ENCODE peak calls at places on chromosome 9, in seven cellular contexts. U is GM23248, K is aorta, W is BJ, T is A549, F is heart right ventricle, O is fibroblast of pulmonary artery. D is an unnamed sample.

GRCh38 chr9:114911167-114911821 is 19.1 kb downstream of the TNFSF8 start:
- DNase-seq in O (peak; percentile 67), W (no peak), F (no peak), K (no peak), U (peak; percentile 69), T (peak; percentile 83), D (peak; percentile 75)

GRCh38 chr9:71353723-71354122 is 232.3 kb upstream of the TRPM3 start:
- DNase-seq in W (peak; percentile 76), O (no peak), F (no peak), K (no peak), U (peak; percentile 84), T (no peak), D (no peak)

GRCh38 chr9:15240927-15241326 is 66.1 kb downstream of the TTC39B start:
- DNase-seq in O (no peak), W (no peak), F (no peak), T (no peak), U (no peak), K (no peak), D (no peak)

GRCh38 chr9:99818439-99818992 is 3.2 kb upstream of the NR4A3 start:
- DNase-seq in F (no peak), W (no peak), K (no peak), U (peak; percentile 17), O (no peak), T (no peak), D (no peak)

GRCh38 chr9:89054865-89055495 is 63.7 kb downstream of the S1PR3 start:
- DNase-seq in F (no peak), T (no peak), W (no peak), O (no peak), K (no peak), U (no peak), D (no peak)

GRCh38 chr9:70979971-70980370 is 141.4 kb downstream of the TRPM3 start:
- DNase-seq in W (no peak), F (no peak), U (peak; percentile 50), T (no peak), K (no peak), O (peak; percentile 15), D (peak; percentile 44)

GRCh38 chr9:133727876-133728441 is 10.2 kb downstream of the SARDH start:
- DNase-seq in K (no peak), T (no peak), W (no peak), F (no peak), O (no peak), U (no peak), D (no peak)

GRCh38 chr9:133204335-133204992 is 4.6 kb downstream of the OBP2B start:
- DNase-seq in O (no peak), K (no peak), T (no peak), W (no peak), F (no peak), U (no peak), D (no peak)

GRCh38 chr9:37037137-37037743 is 3.2 kb upstream of the PAX5 start:
- DNase-seq in O (no peak), T (no peak), K (no peak), W (no peak), U (no peak), F (no peak), D (no peak)

GRCh38 chr9:114275246-114275994 is 47.5 kb upstream of the ORM1 start:
- DNase-seq in O (peak; percentile 20), T (no peak), K (peak; percentile 41), W (no peak), F (no peak), U (peak; percentile 16), D (no peak)

GRCh38 chr9:33202552-33203300 is 35.6 kb upstream of the B4GALT1 start:
- DNase-seq in F (peak; percentile 60), T (no peak), K (peak; percentile 72), O (peak; percentile 73), U (peak; percentile 47), W (no peak), D (peak; percentile 84)

GRCh38 chr9:16532681-16533450 is 337.6 kb downstream of the BNC2 start:
- DNase-seq in T (peak; percentile 20), U (peak; percentile 86), K (no peak), O (peak; percentile 89), W (no peak), F (no peak), D (peak; percentile 76)

GRCh38 chr9:114093031-114093471 is 6.0 kb downstream of the KIF12 start:
- DNase-seq in U (no peak), O (no peak), K (no peak), F (no peak), T (no peak), W (no peak), D (no peak)

GRCh38 chr9:114300846-114301797 is 21.8 kb upstream of the ORM1 start:
- DNase-seq in W (no peak), K (no peak), T (no peak), F (no peak), O (no peak), U (no peak), D (no peak)

GRCh38 chr9:113568481-113569321 is 105.2 kb downstream of the RGS3 start:
- DNase-seq in U (no peak), O (no peak), T (no peak), K (no peak), F (no peak), W (no peak), D (no peak)

GRCh38 chr9:13412323-13412722 is 132.8 kb upstream of the MPDZ start:
- DNase-seq in T (no peak), W (no peak), U (peak; percentile 15), O (peak; percentile 20), F (no peak), K (no peak), D (no peak)

GRCh38 chr9:37988041-37988440 is 81.0 kb downstream of the SHB start:
- DNase-seq in U (no peak), F (no peak), T (no peak), O (no peak), K (no peak), W (no peak), D (no peak)

GRCh38 chr9:86452194-86452828 is 98.1 kb upstream of the TUT7 start:
- DNase-seq in T (no peak), F (no peak), K (no peak), U (peak; percentile 13), W (no peak), O (no peak), D (peak; percentile 36)

GRCh38 chr9:34633851-34634550 is 3.6 kb downstream of the SIGMAR1 start:
- DNase-seq in T (peak; percentile 85), F (peak; percentile 61), W (no peak), U (peak; percentile 73), O (peak; percentile 77), K (peak; percentile 76), D (peak; percentile 45)

GRCh38 chr9:114507726-114508125 is 2.5 kb upstream of the WHRN start:
- DNase-seq in K (no peak), O (peak; percentile 31), F (no peak), T (no peak), W (no peak), U (peak; percentile 56), D (no peak)

GRCh38 chr9:80156725-80157124 is 585.0 kb downstream of the TLE4 start:
- DNase-seq in K (no peak), U (no peak), T (no peak), W (no peak), O (no peak), F (no peak), D (no peak)

GRCh38 chr9:94779101-94779500 is 52.6 kb downstream of the AOPEP start:
- DNase-seq in T (no peak), W (no peak), O (no peak), U (no peak), K (no peak), F (no peak), D (no peak)

GRCh38 chr9:22052376-22052945 is 43.4 kb upstream of the CDKN2B start:
- DNase-seq in O (peak; percentile 95), K (no peak), W (peak; percentile 72), T (no peak), U (peak; percentile 88), F (no peak), D (peak; percentile 96)

GRCh38 chr9:131432597-131433301 is 38.9 kb downstream of the PRRC2B start:
- DNase-seq in O (peak; percentile 82), W (peak; percentile 79), T (no peak), U (peak; percentile 94), F (no peak), K (no peak), D (peak; percentile 97)

GRCh38 chr9:74960548-74960947 is 7.8 kb upstream of the C9orf40 start:
- DNase-seq in T (peak; percentile 21), O (peak; percentile 72), F (no peak), U (peak; percentile 92), W (peak; percentile 33), K (no peak), D (peak; percentile 79)

GRCh38 chr9:98018347-98018746 is 35.2 kb downstream of the ANP32B start:
- DNase-seq in F (no peak), U (no peak), T (no peak), K (no peak), O (no peak), W (no peak), D (no peak)

DNA sequence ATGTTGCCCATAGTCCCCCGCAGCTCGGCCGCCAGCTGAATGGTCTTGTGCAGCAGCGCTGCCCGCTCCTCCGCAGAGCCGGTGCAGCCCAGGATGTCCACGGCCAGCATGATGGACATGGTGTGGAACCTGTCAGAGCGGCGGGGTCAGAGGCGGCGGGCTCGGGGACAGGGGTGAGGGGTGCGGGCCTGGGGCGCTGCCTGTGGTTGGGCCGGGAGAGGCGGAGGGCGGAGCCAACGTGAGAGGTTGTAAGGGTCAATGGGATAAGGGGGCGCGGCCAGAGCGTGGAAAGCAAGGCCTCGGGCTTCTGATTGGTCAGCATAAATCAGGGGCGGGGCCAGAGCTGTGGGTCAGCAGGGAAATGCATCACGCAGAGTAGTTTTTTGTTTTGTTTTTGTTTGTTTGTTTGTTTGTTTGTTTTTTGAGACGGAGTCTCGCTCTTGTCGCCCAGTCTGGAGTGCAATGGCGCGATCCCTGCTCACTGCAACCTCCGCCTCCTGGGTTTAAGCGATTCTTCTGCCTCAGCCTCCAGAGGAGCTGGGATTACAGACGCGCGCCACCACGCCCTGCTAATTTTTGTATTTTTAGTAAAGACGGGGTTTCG is 6.8 kb upstream of the TOR2A start:
- DNase-seq in T (peak; percentile 49), U (peak; percentile 54), K (no peak), F (peak; percentile 80), W (no peak), O (no peak), D (peak; percentile 60)
- H3K4me3 ChIP-seq in T (peak overlapping the region; percentile 42), U (peak overlapping the region; percentile 51), K (no peak overlapping the region), F (peak overlapping the region; percentile 50), W (peak overlapping the region; percentile 34), O (no peak overlapping the region), D (peak overlapping the region; percentile 51)

DNA sequence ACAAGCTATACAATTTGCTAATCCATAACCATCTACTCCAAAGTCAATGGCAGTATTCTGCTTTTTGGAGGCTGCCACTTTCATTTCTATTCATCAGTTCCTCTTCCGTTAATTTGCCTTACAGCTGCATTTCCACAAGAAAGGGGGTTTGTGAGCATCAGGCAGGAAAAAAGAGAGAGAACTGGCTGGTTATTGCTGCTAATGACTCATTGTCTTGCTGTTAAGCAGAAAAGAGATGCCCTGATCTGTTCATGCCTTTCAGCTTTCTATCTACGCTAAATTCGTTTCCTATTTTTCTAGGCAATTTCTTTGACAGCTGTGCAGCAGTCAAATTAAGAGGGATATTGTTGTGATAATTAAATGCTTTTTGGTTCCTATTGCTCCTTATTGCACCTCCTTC is 65.9 kb upstream of the GNAQ start:
- DNase-seq in F (no peak), T (no peak), W (no peak), K (no peak), U (no peak), O (no peak), D (no peak)
- H3K4me3 ChIP-seq in F (no peak overlapping the region), T (no peak overlapping the region), W (no peak overlapping the region), K (no peak overlapping the region), U (no peak overlapping the region), O (no peak overlapping the region), D (no peak overlapping the region)

GRCh38 chr9:105858284-105858683 is 163.9 kb downstream of the TMEM38B start:
- DNase-seq in F (no peak), W (no peak), O (no peak), T (no peak), U (no peak), K (no peak), D (no peak)
- H3K4me3 ChIP-seq in F (no peak overlapping the region), W (no peak overlapping the region), O (no peak overlapping the region), T (no peak overlapping the region), U (no peak overlapping the region), K (no peak overlapping the region), D (no peak overlapping the region)

GRCh38 chr9:130173462-130173876 is 1.3 kb downstream of the NCS1 start:
- DNase-seq in F (no peak), U (peak; percentile 63), O (peak; percentile 22), K (no peak), W (no peak), T (no peak), D (peak; percentile 65)
- H3K4me3 ChIP-seq in F (peak overlapping the region; percentile 59), U (peak overlapping the region; percentile 83), O (peak overlapping the region; percentile 64), K (peak overlapping the region; percentile 75), W (peak overlapping the region; percentile 57), T (peak overlapping the region; percentile 86), D (peak overlapping the region; percentile 46)